ENCODE peak calls at places on chromosome 7, in nine cellular contexts. M, A, U, G, B, L, C, S and T are unnamed samples. For H3K36me3, H3K27me3 and H3K4me1, the result is how much of the 10 kb centered on the place peaks cover.

GRCh38 chr7:8261711-8262695 is at the start of gene ICA1:
- DNase-seq in U (peak), M (peak), A (peak), C (no peak), B (peak), L (peak), S (peak), G (peak), T (no peak)

GRCh38 chr7:97064972-97065587 is 40.4 kb upstream of the DLX5 start:
- DNase-seq in M (peak), G (peak), A (peak), L (peak), S (peak), U (no peak), B (peak), C (peak), T (peak)

GRCh38 chr7:13021566-13021965 is 334.1 kb downstream of the ARL4A start:
- DNase-seq in L (peak), C (peak), B (no peak), S (no peak), U (no peak), M (no peak), A (peak), G (no peak), T (no peak)

GRCh38 chr7:98617051-98617959 is at the start of gene NPTX2:
- DNase-seq in C (no peak), M (peak), U (no peak), A (peak), L (no peak), S (peak), G (no peak), B (peak), T (no peak)

GRCh38 chr7:28755255-28755654 is 202.9 kb downstream of the TRIL start:
- DNase-seq in M (peak), A (peak), U (no peak), B (no peak), S (no peak), L (no peak), G (no peak), C (peak), T (no peak)

GRCh38 chr7:85510287-85510686 is 323.4 kb upstream of the SEMA3D start:
- DNase-seq in B (no peak), S (no peak), U (no peak), C (no peak), M (no peak), A (no peak), L (peak), G (no peak), T (no peak)

GRCh38 chr7:33067921-33068320 is 5.3 kb upstream of the NT5C3A start:
- DNase-seq in L (no peak), C (no peak), M (no peak), U (no peak), B (no peak), S (no peak), G (no peak), A (no peak), T (no peak)

GRCh38 chr7:90262438-90262837 is 17.5 kb downstream of the CFAP69 start:
- DNase-seq in M (peak), G (peak), B (peak), S (no peak), U (no peak), A (peak), L (peak), C (peak), T (no peak)

GRCh38 chr7:76060842-76061241 is 12.9 kb downstream of the MDH2 start:
- DNase-seq in C (no peak), B (no peak), U (no peak), G (no peak), A (no peak), M (no peak), L (no peak), S (no peak), T (no peak)

GRCh38 chr7:23462846-23463245 is 7.4 kb downstream of the IGF2BP3 start:
- DNase-seq in B (no peak), L (peak), C (peak), S (no peak), G (no peak), M (peak), A (peak), U (no peak), T (no peak)

GRCh38 chr7:139702313-139702731 is 75.5 kb downstream of the HIPK2 start:
- DNase-seq in L (no peak), A (no peak), C (no peak), S (no peak), M (peak), B (no peak), U (no peak), G (no peak), T (no peak)

GRCh38 chr7:22372863-22373262 is 15.9 kb upstream of the RAPGEF5 start:
- DNase-seq in S (no peak), U (no peak), B (no peak), G (no peak), M (no peak), A (no peak), C (no peak), L (no peak), T (no peak)

GRCh38 chr7:102132209-102132752 is 154.4 kb upstream of the SH2B2 start:
- DNase-seq in S (no peak), M (no peak), G (no peak), C (no peak), L (no peak), U (no peak), B (no peak), A (no peak), T (no peak)

GRCh38 chr7:100571829-100572116 is 1.9 kb downstream of the SAP25 start:
- DNase-seq in U (no peak), B (no peak), G (no peak), C (no peak), L (no peak), A (no peak), S (no peak), M (no peak), T (no peak)

GRCh38 chr7:100572281-100572948 is 1.3 kb downstream of the SAP25 start:
- DNase-seq in S (no peak), B (no peak), M (no peak), U (no peak), L (no peak), C (no peak), A (no peak), G (no peak), T (no peak)

GRCh38 chr7:100574362-100575205 is 884 bp upstream of the SAP25 start:
- DNase-seq in S (no peak), G (no peak), C (no peak), L (no peak), M (no peak), B (no peak), U (no peak), A (no peak), T (no peak)

GRCh38 chr7:100573691-100574361 is at the start of gene SAP25:
- DNase-seq in C (no peak), B (no peak), G (no peak), L (no peak), A (no peak), U (no peak), M (no peak), S (no peak), T (no peak)

DNA sequence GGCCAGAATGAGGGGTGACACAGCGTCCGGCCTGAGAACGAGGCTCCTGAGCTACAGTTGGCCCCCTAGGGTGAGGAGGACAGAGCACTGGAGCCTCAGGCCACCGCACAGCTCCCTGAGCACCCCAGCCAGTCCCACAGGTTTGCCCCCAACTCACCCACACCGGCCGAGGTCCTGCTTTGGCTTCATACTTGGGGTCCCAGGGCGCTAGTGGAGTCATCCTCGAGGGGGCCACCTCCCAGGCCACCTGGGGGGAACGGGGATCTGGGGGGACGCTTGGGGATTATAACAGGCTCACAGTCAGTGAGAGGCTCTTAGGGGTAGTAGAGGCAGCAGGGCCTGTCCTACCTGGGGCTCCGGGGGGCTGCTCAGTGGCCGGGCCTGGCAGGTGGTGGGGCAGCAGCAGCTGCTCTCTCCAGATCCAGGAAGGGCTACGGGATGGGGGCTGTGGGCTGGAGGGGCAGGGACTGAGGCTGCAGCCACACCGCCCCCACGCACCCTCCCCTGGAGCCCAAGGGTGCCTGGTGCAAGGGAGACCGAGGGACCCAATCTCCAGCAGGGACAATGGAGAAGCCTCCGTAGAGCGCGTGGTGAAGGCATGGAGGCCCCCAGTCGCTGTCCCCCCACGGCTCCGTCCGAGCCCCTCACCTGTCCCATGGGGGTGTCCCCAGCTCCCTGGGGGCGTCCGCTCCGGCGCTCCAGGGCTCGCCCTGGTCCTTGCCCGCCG is 588 bp downstream of the SAP25 start:
- DNase-seq in U (no peak), A (no peak), M (no peak), L (no peak), S (no peak), G (no peak), B (no peak), C (no peak), T (no peak)
- H3K36me3 ChIP-seq in U (half or more), A (under half), M (under half), L (half or more), S (under half), G (under half), B (under half), C (under half), T (under half)

GRCh38 chr7:43119371-43120069 is 7.1 kb downstream of the HECW1 start:
- DNase-seq in A (peak), S (no peak), U (no peak), M (peak), L (peak), B (no peak), G (no peak), C (peak), T (no peak)
- H3K27me3 ChIP-seq in A (under half), S (under half), U (half or more), M (half or more), L (half or more), B (under half), G (under half), C (under half), T (under half)

DNA sequence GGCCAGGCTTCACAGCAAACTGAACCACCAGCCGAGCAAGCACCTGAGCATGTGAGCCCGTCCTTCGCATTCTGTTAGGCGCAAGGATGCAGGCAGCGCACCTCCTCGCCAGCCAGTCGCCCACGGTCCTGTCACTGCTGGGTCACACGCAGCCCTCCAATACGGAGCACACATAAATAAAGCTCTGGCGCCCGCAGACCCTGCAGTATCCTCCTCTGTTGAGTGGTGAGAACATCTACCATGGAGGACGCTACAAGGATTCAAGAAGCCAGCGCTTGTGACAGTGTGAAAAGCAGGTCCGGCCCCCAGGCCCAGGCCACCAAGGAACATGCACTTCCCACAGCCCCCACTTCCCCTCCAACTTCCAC is 34.9 kb downstream of the VOPP1 start:
- DNase-seq in B (no peak), M (no peak), C (no peak), S (no peak), U (no peak), L (no peak), A (no peak), G (no peak), T (no peak)
- H3K4me1 ChIP-seq in B (under half), M (under half), C (under half), S (under half), U (half or more), L (half or more), A (under half), G (half or more), T (half or more)

GRCh38 chr7:130505753-130506152 is 13.9 kb downstream of the MEST start:
- DNase-seq in S (no peak), M (no peak), U (no peak), A (peak), B (no peak), L (peak), G (no peak), C (peak), T (no peak)
- H3K36me3 ChIP-seq in S (under half), M (under half), U (half or more), A (under half), B (under half), L (under half), G (under half), C (under half), T (under half)

GRCh38 chr7:127252380-127252718 is 392 bp downstream of the GRM8 start:
- DNase-seq in C (no peak), M (no peak), A (no peak), U (no peak), S (no peak), G (no peak), L (peak), B (peak), T (no peak)

GRCh38 chr7:127250312-127251047 is 2.3 kb downstream of the GRM8 start:
- DNase-seq in U (no peak), G (no peak), M (no peak), A (no peak), S (no peak), B (no peak), L (no peak), C (no peak), T (peak)

GRCh38 chr7:127251048-127251451 is 1.7 kb downstream of the GRM8 start:
- DNase-seq in L (no peak), B (peak), S (no peak), G (no peak), A (no peak), M (no peak), U (no peak), C (no peak), T (no peak)

GRCh38 chr7:127252736-127253288 is at the start of gene GRM8:
- DNase-seq in G (peak), B (peak), U (no peak), S (peak), A (peak), C (peak), L (peak), M (peak), T (peak)

GRCh38 chr7:127251458-127252379 is 1.0 kb downstream of the GRM8 start:
- DNase-seq in C (no peak), L (no peak), S (no peak), A (no peak), M (no peak), B (peak), G (peak), U (no peak), T (peak)
- H3K27me3 ChIP-seq in C (under half), L (half or more), S (under half), A (under half), M (half or more), B (half or more), G (under half), U (half or more), T (under half)